ENCODE peak calls at places on chromosomes 13 and 19, in eight cellular contexts. One of them, this sample, is unnamed.

GRCh38 chr13:98466634-98467236 is 110.2 kb downstream of the STK24 start:
- DNase-seq in retinal pigment epithelial cell: no peak
- DNase-seq in IMR-90: peak
- DNase-seq in astrocyte of the spinal cord: peak
- DNase-seq in CD8-positive, alpha-beta T cell: no peak
- DNase-seq in AG04450: no peak
- DNase-seq in neural progenitor cell: peak
- DNase-seq in PC-9: peak
- DNase-seq in this sample: peak

GRCh38 chr19:2724148-2724557 is 3.0 kb upstream of the DIRAS1 start:
- DNase-seq in retinal pigment epithelial cell: no peak
- DNase-seq in IMR-90: no peak
- DNase-seq in astrocyte of the spinal cord: no peak
- DNase-seq in CD8-positive, alpha-beta T cell: no peak
- DNase-seq in AG04450: no peak
- DNase-seq in neural progenitor cell: no peak
- DNase-seq in PC-9: no peak
- DNase-seq in this sample: no peak

GRCh38 chr13:114019367-114019766 is 45.5 kb upstream of the C13orf46 start:
- DNase-seq in retinal pigment epithelial cell: no peak
- DNase-seq in IMR-90: no peak
- DNase-seq in astrocyte of the spinal cord: no peak
- DNase-seq in CD8-positive, alpha-beta T cell: no peak
- DNase-seq in AG04450: no peak
- DNase-seq in neural progenitor cell: peak
- DNase-seq in PC-9: no peak
- DNase-seq in this sample: peak

GRCh38 chr19:11964858-11965645 is at the start of gene ZNF763:
- DNase-seq in retinal pigment epithelial cell: peak
- DNase-seq in IMR-90: peak
- DNase-seq in astrocyte of the spinal cord: peak
- DNase-seq in CD8-positive, alpha-beta T cell: peak
- DNase-seq in AG04450: no peak
- DNase-seq in neural progenitor cell: peak
- DNase-seq in PC-9: no peak
- DNase-seq in this sample: peak

GRCh38 chr19:14149509-14149994 is 13.2 kb upstream of the ASF1B start:
- DNase-seq in retinal pigment epithelial cell: no peak
- DNase-seq in IMR-90: no peak
- DNase-seq in astrocyte of the spinal cord: peak
- DNase-seq in CD8-positive, alpha-beta T cell: peak
- DNase-seq in AG04450: no peak
- DNase-seq in neural progenitor cell: no peak
- DNase-seq in PC-9: no peak
- DNase-seq in this sample: peak

GRCh38 chr13:32911506-32911905 is 104.7 kb upstream of the KL start:
- DNase-seq in retinal pigment epithelial cell: no peak
- DNase-seq in IMR-90: peak
- DNase-seq in astrocyte of the spinal cord: peak
- DNase-seq in CD8-positive, alpha-beta T cell: no peak
- DNase-seq in AG04450: no peak
- DNase-seq in neural progenitor cell: peak
- DNase-seq in PC-9: no peak
- DNase-seq in this sample: peak

GRCh38 chr13:48414501-48414900 is 1.6 kb upstream of the LPAR6 start:
- DNase-seq in retinal pigment epithelial cell: no peak
- DNase-seq in IMR-90: no peak
- DNase-seq in astrocyte of the spinal cord: no peak
- DNase-seq in CD8-positive, alpha-beta T cell: no peak
- DNase-seq in AG04450: no peak
- DNase-seq in neural progenitor cell: no peak
- DNase-seq in PC-9: no peak
- DNase-seq in this sample: no peak

GRCh38 chr19:40800997-40801377 is 2.0 kb downstream of the EGLN2 start:
- DNase-seq in retinal pigment epithelial cell: no peak
- DNase-seq in IMR-90: no peak
- DNase-seq in astrocyte of the spinal cord: no peak
- DNase-seq in CD8-positive, alpha-beta T cell: no peak
- DNase-seq in AG04450: no peak
- DNase-seq in neural progenitor cell: no peak
- DNase-seq in PC-9: no peak
- DNase-seq in this sample: no peak

GRCh38 chr19:57192064-57192395 is 730 bp downstream of the ZNF264 start:
- DNase-seq in retinal pigment epithelial cell: no peak
- DNase-seq in IMR-90: peak
- DNase-seq in astrocyte of the spinal cord: peak
- DNase-seq in CD8-positive, alpha-beta T cell: no peak
- DNase-seq in AG04450: no peak
- DNase-seq in neural progenitor cell: peak
- DNase-seq in PC-9: no peak
- DNase-seq in this sample: no peak

GRCh38 chr13:48976677-48977625 is 1.2 kb downstream of the FNDC3A start:
- DNase-seq in retinal pigment epithelial cell: peak
- DNase-seq in IMR-90: no peak
- DNase-seq in astrocyte of the spinal cord: peak
- DNase-seq in CD8-positive, alpha-beta T cell: no peak
- DNase-seq in AG04450: no peak
- DNase-seq in neural progenitor cell: no peak
- DNase-seq in PC-9: peak
- DNase-seq in this sample: peak

GRCh38 chr19:51427220-51427619 is 9.8 kb upstream of the SIGLEC10 start:
- DNase-seq in retinal pigment epithelial cell: no peak
- DNase-seq in IMR-90: no peak
- DNase-seq in astrocyte of the spinal cord: no peak
- DNase-seq in CD8-positive, alpha-beta T cell: no peak
- DNase-seq in AG04450: no peak
- DNase-seq in neural progenitor cell: no peak
- DNase-seq in PC-9: no peak
- DNase-seq in this sample: no peak

GRCh38 chr13:113901231-113901630 is 37.4 kb upstream of the GAS6 start:
- DNase-seq in retinal pigment epithelial cell: no peak
- DNase-seq in IMR-90: peak
- DNase-seq in astrocyte of the spinal cord: peak
- DNase-seq in CD8-positive, alpha-beta T cell: peak
- DNase-seq in AG04450: no peak
- DNase-seq in neural progenitor cell: no peak
- DNase-seq in PC-9: no peak
- DNase-seq in this sample: no peak

GRCh38 chr13:51797664-51798488 is 6.1 kb downstream of the DHRS12 start:
- DNase-seq in retinal pigment epithelial cell: no peak
- DNase-seq in IMR-90: peak
- DNase-seq in astrocyte of the spinal cord: peak
- DNase-seq in CD8-positive, alpha-beta T cell: no peak
- DNase-seq in AG04450: no peak
- DNase-seq in neural progenitor cell: peak
- DNase-seq in PC-9: peak
- DNase-seq in this sample: peak

GRCh38 chr19:34662919-34663318 is 14.0 kb downstream of the SCGB2B2 start:
- DNase-seq in retinal pigment epithelial cell: no peak
- DNase-seq in IMR-90: no peak
- DNase-seq in astrocyte of the spinal cord: no peak
- DNase-seq in CD8-positive, alpha-beta T cell: no peak
- DNase-seq in AG04450: no peak
- DNase-seq in neural progenitor cell: peak
- DNase-seq in PC-9: no peak
- DNase-seq in this sample: peak

GRCh38 chr13:110546933-110547332 is 14.6 kb downstream of the RAB20 start:
- DNase-seq in retinal pigment epithelial cell: no peak
- DNase-seq in IMR-90: peak
- DNase-seq in astrocyte of the spinal cord: peak
- DNase-seq in CD8-positive, alpha-beta T cell: no peak
- DNase-seq in AG04450: peak
- DNase-seq in neural progenitor cell: no peak
- DNase-seq in PC-9: peak
- DNase-seq in this sample: no peak

GRCh38 chr19:49064029-49064629 is 489 bp downstream of the NTF4 start:
- DNase-seq in retinal pigment epithelial cell: no peak
- DNase-seq in IMR-90: no peak
- DNase-seq in astrocyte of the spinal cord: no peak
- DNase-seq in CD8-positive, alpha-beta T cell: no peak
- DNase-seq in AG04450: no peak
- DNase-seq in neural progenitor cell: peak
- DNase-seq in PC-9: no peak
- DNase-seq in this sample: no peak

DNA sequence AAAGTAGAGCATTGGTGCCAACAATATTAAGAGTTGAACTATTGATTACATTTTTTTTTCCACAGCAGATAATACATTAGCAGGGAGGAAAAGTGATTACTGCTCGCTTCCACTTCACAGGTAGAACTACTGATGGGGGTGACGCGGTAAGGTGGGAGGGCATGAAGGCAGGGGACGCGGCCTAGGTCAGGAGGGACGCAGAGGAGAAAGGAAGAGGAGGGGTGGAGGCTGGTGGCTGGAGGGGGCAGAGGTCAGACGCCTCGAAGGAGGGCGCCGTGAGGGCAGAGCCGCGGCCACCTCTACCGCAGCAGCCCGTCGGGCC is 287 bp upstream of the B3GLCT start:
- DNase-seq in retinal pigment epithelial cell: no peak
- DNase-seq in IMR-90: no peak
- DNase-seq in astrocyte of the spinal cord: no peak
- DNase-seq in CD8-positive, alpha-beta T cell: no peak
- DNase-seq in AG04450: no peak
- DNase-seq in neural progenitor cell: no peak
- DNase-seq in PC-9: no peak
- DNase-seq in this sample: no peak
- H3K4me3 ChIP-seq in retinal pigment epithelial cell: peak
- H3K4me3 ChIP-seq in IMR-90: peak
- H3K4me3 ChIP-seq in astrocyte of the spinal cord: peak
- H3K4me3 ChIP-seq in CD8-positive, alpha-beta T cell: peak
- H3K4me3 ChIP-seq in AG04450: peak
- H3K4me3 ChIP-seq in neural progenitor cell: peak
- H3K4me3 ChIP-seq in PC-9: peak
- H3K4me3 ChIP-seq in this sample: peak

GRCh38 chr19:16841391-16841926 is 12.3 kb downstream of the SIN3B start:
- DNase-seq in retinal pigment epithelial cell: no peak
- DNase-seq in IMR-90: no peak
- DNase-seq in astrocyte of the spinal cord: no peak
- DNase-seq in CD8-positive, alpha-beta T cell: no peak
- DNase-seq in AG04450: no peak
- DNase-seq in neural progenitor cell: no peak
- DNase-seq in PC-9: no peak
- DNase-seq in this sample: no peak

GRCh38 chr19:16836906-16837362 is 7.7 kb downstream of the SIN3B start:
- DNase-seq in retinal pigment epithelial cell: no peak
- DNase-seq in IMR-90: no peak
- DNase-seq in astrocyte of the spinal cord: no peak
- DNase-seq in CD8-positive, alpha-beta T cell: no peak
- DNase-seq in AG04450: no peak
- DNase-seq in neural progenitor cell: no peak
- DNase-seq in PC-9: no peak
- DNase-seq in this sample: no peak

GRCh38 chr19:16831531-16831930 is 2.3 kb downstream of the SIN3B start:
- DNase-seq in retinal pigment epithelial cell: no peak
- DNase-seq in IMR-90: no peak
- DNase-seq in astrocyte of the spinal cord: no peak
- DNase-seq in CD8-positive, alpha-beta T cell: no peak
- DNase-seq in AG04450: no peak
- DNase-seq in neural progenitor cell: no peak
- DNase-seq in PC-9: no peak
- DNase-seq in this sample: no peak

GRCh38 chr19:16834747-16835146 is 5.5 kb downstream of the SIN3B start:
- DNase-seq in retinal pigment epithelial cell: no peak
- DNase-seq in IMR-90: peak
- DNase-seq in astrocyte of the spinal cord: peak
- DNase-seq in CD8-positive, alpha-beta T cell: no peak
- DNase-seq in AG04450: no peak
- DNase-seq in neural progenitor cell: no peak
- DNase-seq in PC-9: no peak
- DNase-seq in this sample: no peak

GRCh38 chr19:16836115-16836905 is 7.1 kb downstream of the SIN3B start:
- DNase-seq in retinal pigment epithelial cell: no peak
- DNase-seq in IMR-90: peak
- DNase-seq in astrocyte of the spinal cord: no peak
- DNase-seq in CD8-positive, alpha-beta T cell: no peak
- DNase-seq in AG04450: no peak
- DNase-seq in neural progenitor cell: peak
- DNase-seq in PC-9: no peak
- DNase-seq in this sample: peak
- TF ChIP-seq CTCF in retinal pigment epithelial cell: peak
- TF ChIP-seq CTCF in IMR-90: no peak
- TF ChIP-seq CTCF in astrocyte of the spinal cord: peak
- TF ChIP-seq CTCF in CD8-positive, alpha-beta T cell: no peak
- TF ChIP-seq CTCF in AG04450: peak
- TF ChIP-seq CTCF in neural progenitor cell: peak
- TF ChIP-seq CTCF in PC-9: no peak
- TF ChIP-seq CTCF in this sample: peak

DNA sequence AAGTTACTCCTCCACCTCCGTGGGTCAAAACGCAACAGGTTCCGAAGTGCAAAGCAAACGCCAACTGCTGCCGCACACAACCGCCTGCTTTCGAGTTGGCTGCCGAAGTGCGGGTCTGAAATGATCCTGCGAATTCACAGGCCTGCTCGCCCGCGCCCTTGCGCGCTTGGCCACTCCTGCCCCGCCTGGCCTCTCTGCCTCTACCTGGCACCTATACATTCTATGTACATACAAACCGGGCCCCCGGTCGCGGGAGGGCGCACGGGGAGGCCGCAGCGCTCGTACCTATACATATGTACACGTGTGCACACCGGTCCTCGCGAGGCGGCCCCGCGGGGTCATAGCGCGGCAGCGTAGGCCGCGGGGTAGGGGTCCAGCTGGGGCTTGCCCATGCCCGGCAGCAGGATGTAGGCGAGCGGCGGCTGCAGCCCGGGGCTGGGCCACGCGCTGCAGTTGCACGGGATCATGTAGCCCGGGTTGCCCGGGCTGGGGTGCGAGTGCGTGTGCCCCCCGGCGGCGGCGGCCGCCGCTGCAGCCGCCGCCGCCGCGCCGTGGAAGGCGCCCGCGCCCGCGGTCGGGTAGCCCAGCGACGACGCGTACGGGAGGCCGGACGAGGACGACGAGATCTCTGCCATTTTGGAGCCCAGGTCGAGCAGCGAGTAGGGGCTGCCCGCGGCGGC is 1.3 kb downstream of the SOX21 start:
- DNase-seq in retinal pigment epithelial cell: no peak
- DNase-seq in IMR-90: no peak
- DNase-seq in astrocyte of the spinal cord: peak
- DNase-seq in CD8-positive, alpha-beta T cell: no peak
- DNase-seq in AG04450: no peak
- DNase-seq in neural progenitor cell: peak
- DNase-seq in PC-9: no peak
- DNase-seq in this sample: peak
- H3K4me3 ChIP-seq in retinal pigment epithelial cell: no peak
- H3K4me3 ChIP-seq in IMR-90: no peak
- H3K4me3 ChIP-seq in astrocyte of the spinal cord: peak
- H3K4me3 ChIP-seq in CD8-positive, alpha-beta T cell: no peak
- H3K4me3 ChIP-seq in AG04450: no peak
- H3K4me3 ChIP-seq in neural progenitor cell: peak
- H3K4me3 ChIP-seq in PC-9: no peak
- H3K4me3 ChIP-seq in this sample: peak

DNA sequence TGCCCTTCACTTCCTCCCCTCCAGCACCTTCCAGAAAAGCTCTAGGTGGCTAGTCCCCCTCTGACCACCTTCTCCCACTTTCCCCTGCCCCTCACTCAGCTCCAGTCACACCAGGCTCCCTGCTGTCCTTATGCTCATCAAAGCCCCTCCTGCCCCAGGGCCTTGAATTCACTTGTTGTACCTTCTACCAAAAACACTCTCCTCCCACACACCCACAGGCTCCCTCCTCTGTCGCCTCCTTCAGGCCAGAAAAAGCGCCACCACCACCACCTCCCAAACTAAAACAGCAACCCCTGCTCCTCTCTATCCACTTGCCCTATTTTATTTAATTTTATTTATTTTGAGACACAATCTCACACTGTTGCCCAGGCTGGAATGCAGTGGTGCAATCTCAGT is 4.8 kb upstream of the CEACAM16 start:
- DNase-seq in retinal pigment epithelial cell: no peak
- DNase-seq in IMR-90: no peak
- DNase-seq in astrocyte of the spinal cord: no peak
- DNase-seq in CD8-positive, alpha-beta T cell: no peak
- DNase-seq in AG04450: no peak
- DNase-seq in neural progenitor cell: no peak
- DNase-seq in PC-9: no peak
- DNase-seq in this sample: peak
- TF ChIP-seq CTCF in retinal pigment epithelial cell: peak
- TF ChIP-seq CTCF in IMR-90: peak
- TF ChIP-seq CTCF in astrocyte of the spinal cord: peak
- TF ChIP-seq CTCF in CD8-positive, alpha-beta T cell: no peak
- TF ChIP-seq CTCF in AG04450: peak
- TF ChIP-seq CTCF in neural progenitor cell: peak
- TF ChIP-seq CTCF in PC-9: peak
- TF ChIP-seq CTCF in this sample: peak

This sample was measured in GM12865.